ENCODE peak calls at places on chromosome 10, in nine cellular contexts. F, W, E, G, Q, B, N, X and U are unnamed samples. For H3K27me3, the result is how much of the 10 kb centered on the place peaks cover.

GRCh38 chr10:59109826-59110225 is 66.6 kb upstream of the PHYHIPL start:
- DNase-seq in F (no peak), W (no peak), E (no peak), G (no peak), Q (no peak), B (no peak), N (no peak), X (no peak), U (no peak)

GRCh38 chr10:132618158-132618924 is 80.8 kb downstream of the INPP5A start:
- DNase-seq in F (no peak), W (no peak), E (no peak), G (peak), Q (no peak), B (peak), N (no peak), X (no peak), U (no peak)

GRCh38 chr10:5858811-5859210 is 30.9 kb downstream of the ANKRD16 start:
- DNase-seq in F (no peak), W (no peak), E (no peak), G (no peak), Q (no peak), B (no peak), N (no peak), X (no peak), U (no peak)

GRCh38 chr10:28331821-28332220 is 29.0 kb upstream of the MPP7 start:
- DNase-seq in F (no peak), W (peak), E (no peak), G (peak), Q (no peak), B (peak), N (no peak), X (no peak), U (no peak)

GRCh38 chr10:132319853-132320669 is 11.9 kb upstream of the LRRC27 start:
- DNase-seq in F (no peak), W (no peak), E (no peak), G (peak), Q (no peak), B (no peak), N (no peak), X (peak), U (no peak)

GRCh38 chr10:44198780-44199097 is 186.2 kb downstream of the CXCL12 start:
- DNase-seq in F (no peak), W (no peak), E (no peak), G (no peak), Q (peak), B (no peak), N (peak), X (no peak), U (peak)

GRCh38 chr10:132443605-132443997 is 46.6 kb downstream of the PWWP2B start:
- DNase-seq in F (no peak), W (no peak), E (peak), G (peak), Q (no peak), B (no peak), N (no peak), X (no peak), U (no peak)

GRCh38 chr10:44512345-44513095 is 127.6 kb upstream of the CXCL12 start:
- DNase-seq in F (no peak), W (no peak), E (no peak), G (no peak), Q (no peak), B (no peak), N (no peak), X (no peak), U (no peak)

GRCh38 chr10:125043824-125044658 is 102.1 kb downstream of the ZRANB1 start:
- DNase-seq in F (no peak), W (no peak), E (no peak), G (peak), Q (peak), B (no peak), N (no peak), X (no peak), U (no peak)

GRCh38 chr10:119284679-119285096 is 77.3 kb downstream of the GRK5 start:
- DNase-seq in F (peak), W (no peak), E (peak), G (no peak), Q (peak), B (no peak), N (no peak), X (no peak), U (peak)

GRCh38 chr10:19815478-19816419 is 483 bp upstream of the PLXDC2 start:
- DNase-seq in F (peak), W (no peak), E (peak), G (peak), Q (peak), B (peak), N (peak), X (no peak), U (peak)

GRCh38 chr10:48598936-48599829 is 5.7 kb downstream of the ARHGAP22 start:
- DNase-seq in F (no peak), W (no peak), E (no peak), G (no peak), Q (no peak), B (no peak), N (no peak), X (no peak), U (no peak)

GRCh38 chr10:19728376-19728775 is 87.9 kb upstream of the PLXDC2 start:
- DNase-seq in F (no peak), W (no peak), E (no peak), G (no peak), Q (no peak), B (no peak), N (no peak), X (no peak), U (no peak)

GRCh38 chr10:30493609-30494530 is 59.9 kb downstream of the MAP3K8 start:
- DNase-seq in F (no peak), W (no peak), E (peak), G (peak), Q (peak), B (peak), N (peak), X (peak), U (peak)

GRCh38 chr10:124288928-124289921 is 129.5 kb downstream of the OAT start:
- DNase-seq in F (no peak), W (no peak), E (no peak), G (no peak), Q (no peak), B (no peak), N (no peak), X (no peak), U (no peak)

GRCh38 chr10:122703483-122704448 is 4.1 kb upstream of the C10orf120 start:
- DNase-seq in F (peak), W (peak), E (no peak), G (peak), Q (peak), B (peak), N (peak), X (peak), U (peak)

DNA sequence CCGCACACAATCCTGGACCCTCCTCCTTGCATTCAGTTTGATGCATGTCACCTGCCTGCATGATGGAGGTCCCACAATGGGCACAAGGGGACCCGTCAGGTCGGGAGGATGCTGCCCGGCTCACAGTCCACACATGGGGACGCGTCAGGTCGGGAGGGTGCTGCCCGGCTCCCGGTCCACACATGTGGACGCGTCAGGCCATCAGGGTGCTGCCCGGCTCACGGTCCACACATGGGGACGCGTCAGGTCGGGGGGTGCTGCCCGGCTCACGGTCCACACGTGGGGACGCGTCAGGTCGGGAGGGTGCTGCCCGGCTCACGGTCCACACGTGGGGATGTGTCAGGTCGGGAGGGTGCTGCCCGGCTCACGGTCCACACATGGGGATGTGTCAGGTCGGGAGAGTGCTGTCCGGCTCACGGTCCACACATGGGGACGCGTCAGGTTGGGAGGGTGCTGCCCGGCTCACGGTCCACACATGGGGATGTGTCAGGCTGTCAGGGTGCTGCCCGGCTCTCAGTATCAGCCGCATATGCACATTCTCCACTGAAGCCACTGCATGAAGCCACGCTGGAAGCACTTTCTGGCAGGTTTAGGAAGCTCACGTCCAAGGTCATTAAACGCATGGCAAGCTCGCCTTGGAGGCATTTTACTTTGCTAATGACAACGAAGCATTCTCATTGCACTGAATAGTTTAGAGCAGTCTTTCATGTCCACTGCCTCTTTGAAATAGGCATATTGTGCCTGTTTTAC is 50.3 kb downstream of the DIP2C start:
- DNase-seq in F (no peak), W (no peak), E (no peak), G (no peak), Q (peak), B (no peak), N (no peak), X (no peak), U (no peak)
- H3K27me3 ChIP-seq in F (under half), W (under half), E (under half), G (under half), Q (under half), B (under half), N (under half), X (under half), U (under half)

GRCh38 chr10:129971381-129972144 is 7.5 kb upstream of the EBF3 start:
- DNase-seq in F (peak), W (no peak), E (peak), G (peak), Q (no peak), B (peak), N (no peak), X (peak), U (peak)
- H3K27me3 ChIP-seq in F (half or more), W (half or more), E (under half), G (half or more), Q (half or more), B (under half), N (half or more), X (half or more), U (under half)

GRCh38 chr10:111267673-111268072 is 190.8 kb downstream of the ADRA2A start:
- DNase-seq in F (no peak), W (no peak), E (no peak), G (no peak), Q (no peak), B (no peak), N (no peak), X (no peak), U (no peak)

GRCh38 chr10:111277685-111278084 is 200.9 kb downstream of the ADRA2A start:
- DNase-seq in F (no peak), W (no peak), E (no peak), G (no peak), Q (no peak), B (no peak), N (no peak), X (no peak), U (no peak)

GRCh38 chr10:111275091-111275490 is 198.3 kb downstream of the ADRA2A start:
- DNase-seq in F (no peak), W (no peak), E (no peak), G (no peak), Q (no peak), B (no peak), N (no peak), X (no peak), U (no peak)

DNA sequence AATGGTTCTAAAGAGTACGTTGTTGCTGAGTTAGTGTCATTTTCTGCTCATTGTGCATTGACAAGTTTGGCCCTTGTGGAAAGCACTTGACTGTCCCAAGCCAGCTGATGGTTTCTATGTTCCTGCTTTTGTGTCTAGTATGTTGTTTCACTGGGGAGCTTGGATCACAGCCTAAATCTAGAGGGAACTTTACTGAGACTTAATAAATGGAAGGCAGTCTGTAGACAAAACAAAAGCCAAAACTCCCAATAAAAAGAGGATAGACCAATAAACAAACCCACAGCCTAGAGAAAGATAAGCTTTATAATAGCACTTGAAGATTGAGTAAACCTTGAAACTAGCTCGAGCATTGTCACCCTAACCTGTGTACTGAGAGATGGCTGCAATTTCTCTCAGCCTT is 196.8 kb downstream of the ADRA2A start:
- DNase-seq in F (no peak), W (no peak), E (no peak), G (no peak), Q (no peak), B (no peak), N (no peak), X (no peak), U (no peak)
- H3K27me3 ChIP-seq in F (under half), W (under half), E (under half), G (under half), Q (under half), B (under half), N (under half), X (under half), U (under half)

GRCh38 chr10:128438417-128439063 is 312.3 kb upstream of the MKI67 start:
- DNase-seq in F (no peak), W (no peak), E (no peak), G (no peak), Q (no peak), B (no peak), N (no peak), X (no peak), U (no peak)
- H3K27me3 ChIP-seq in F (under half), W (under half), E (under half), G (under half), Q (under half), B (under half), N (half or more), X (under half), U (under half)

GRCh38 chr10:49616421-49617230 is 2.8 kb downstream of the CHAT start:
- DNase-seq in F (no peak), W (no peak), E (no peak), G (no peak), Q (no peak), B (no peak), N (no peak), X (no peak), U (no peak)

GRCh38 chr10:49614242-49615198 is 683 bp downstream of the CHAT start:
- DNase-seq in F (no peak), W (no peak), E (no peak), G (no peak), Q (no peak), B (no peak), N (no peak), X (no peak), U (no peak)

GRCh38 chr10:49617281-49618020 is 3.6 kb downstream of the CHAT start:
- DNase-seq in F (no peak), W (no peak), E (no peak), G (no peak), Q (no peak), B (no peak), N (no peak), X (no peak), U (no peak)

GRCh38 chr10:49615213-49615612 is 1.4 kb downstream of the CHAT start:
- DNase-seq in F (no peak), W (no peak), E (no peak), G (no peak), Q (no peak), B (no peak), N (no peak), X (no peak), U (no peak)

GRCh38 chr10:49615721-49616120 is 1.9 kb downstream of the CHAT start:
- DNase-seq in F (no peak), W (no peak), E (no peak), G (no peak), Q (no peak), B (no peak), N (no peak), X (no peak), U (no peak)
- H3K27me3 ChIP-seq in F (under half), W (half or more), E (under half), G (half or more), Q (half or more), B (under half), N (half or more), X (half or more), U (under half)

DNA sequence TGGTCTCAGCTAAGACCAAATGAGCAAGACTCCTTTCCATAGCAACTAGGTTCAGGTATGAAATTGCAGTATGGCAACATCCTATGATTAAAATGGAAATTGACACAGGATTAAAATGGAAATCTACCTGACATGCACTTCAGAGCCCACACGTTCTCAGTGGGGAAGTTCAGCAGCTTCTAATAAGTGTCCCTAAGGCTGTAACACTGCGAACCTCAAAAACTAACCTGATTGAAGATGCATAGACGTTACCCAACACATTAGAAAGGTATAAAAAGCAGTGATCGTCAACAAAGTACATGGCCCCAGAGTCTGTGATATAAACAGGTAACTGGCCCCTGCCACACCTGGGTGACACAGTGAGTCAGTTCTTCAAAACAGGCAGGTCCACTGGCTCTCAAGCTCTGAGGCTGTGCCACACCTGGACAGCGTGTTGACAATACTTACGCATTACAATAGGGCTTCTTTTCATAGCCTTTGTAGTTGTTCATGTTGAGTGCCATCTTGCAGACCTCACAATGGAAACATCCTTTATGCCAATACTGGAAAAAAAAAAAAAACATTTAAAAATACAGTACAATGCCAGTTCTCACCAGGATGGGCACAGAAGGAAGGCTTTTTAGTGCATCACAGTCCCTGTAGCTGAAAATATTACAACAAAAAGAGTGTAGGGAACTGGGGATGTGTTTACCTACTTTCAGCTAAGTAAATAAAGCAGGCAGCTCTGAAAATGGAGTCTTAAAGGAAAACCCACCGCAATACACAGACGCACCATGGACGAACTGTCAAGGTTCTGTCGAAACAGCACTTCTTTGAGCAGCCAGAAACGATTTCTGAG is 275.0 kb upstream of the NEBL start:
- DNase-seq in F (no peak), W (no peak), E (no peak), G (no peak), Q (no peak), B (peak), N (no peak), X (no peak), U (no peak)
- H3K27me3 ChIP-seq in F (under half), W (under half), E (under half), G (under half), Q (under half), B (under half), N (under half), X (under half), U (under half)

GRCh38 chr10:78388331-78389050 is 354.8 kb downstream of the RPS24 start:
- DNase-seq in F (no peak), W (no peak), E (no peak), G (no peak), Q (peak), B (no peak), N (no peak), X (no peak), U (no peak)
- H3K27me3 ChIP-seq in F (under half), W (under half), E (under half), G (under half), Q (under half), B (under half), N (under half), X (under half), U (under half)

GRCh38 chr10:85794553-85794952 is 572.0 kb downstream of the GRID1 start:
- DNase-seq in F (no peak), W (no peak), E (no peak), G (no peak), Q (no peak), B (no peak), N (no peak), X (no peak), U (no peak)
- H3K27me3 ChIP-seq in F (under half), W (under half), E (under half), G (under half), Q (under half), B (under half), N (under half), X (under half), U (under half)

GRCh38 chr10:75405201-75406143 is 3.9 kb upstream of the ZNF503 start:
- DNase-seq in F (peak), W (no peak), E (peak), G (no peak), Q (no peak), B (peak), N (no peak), X (peak), U (no peak)
- H3K27me3 ChIP-seq in F (under half), W (under half), E (under half), G (under half), Q (under half), B (under half), N (under half), X (under half), U (under half)

GRCh38 chr10:114402233-114402632 is 2.1 kb downstream of the AFAP1L2 start:
- DNase-seq in F (no peak), W (no peak), E (no peak), G (no peak), Q (no peak), B (no peak), N (no peak), X (no peak), U (no peak)

GRCh38 chr10:114403545-114404161 is 649 bp downstream of the AFAP1L2 start:
- DNase-seq in F (no peak), W (no peak), E (peak), G (no peak), Q (peak), B (peak), N (no peak), X (no peak), U (peak)

GRCh38 chr10:114401195-114401741 is 3.0 kb downstream of the AFAP1L2 start:
- DNase-seq in F (no peak), W (no peak), E (peak), G (peak), Q (peak), B (peak), N (peak), X (no peak), U (peak)

GRCh38 chr10:114404171-114405010 is at the start of gene AFAP1L2:
- DNase-seq in F (no peak), W (no peak), E (peak), G (no peak), Q (peak), B (peak), N (no peak), X (no peak), U (peak)

GRCh38 chr10:114402871-114403544 is 1.3 kb downstream of the AFAP1L2 start:
- DNase-seq in F (no peak), W (no peak), E (no peak), G (no peak), Q (no peak), B (no peak), N (no peak), X (no peak), U (no peak)
- H3K27me3 ChIP-seq in F (under half), W (under half), E (under half), G (under half), Q (under half), B (under half), N (under half), X (half or more), U (under half)